ENCODE peak calls at places on chromosome 1, in four cellular contexts. K, R, N and X are unnamed samples.

GRCh38 chr1:6198646-6199297 is 623 bp downstream of the RPL22 start:
- DNase-seq in K (no peak), R (no peak), N (no peak), X (no peak)

GRCh38 chr1:213571419-213571818 is 416.4 kb upstream of the PROX1 start:
- DNase-seq in K (no peak), R (no peak), N (no peak), X (no peak)

GRCh38 chr1:59367269-59368006 is 70.5 kb downstream of the FGGY start:
- DNase-seq in K (no peak), R (no peak), N (no peak), X (peak)

GRCh38 chr1:115373305-115373704 is 35.3 kb upstream of the NGF start:
- DNase-seq in K (no peak), R (no peak), N (no peak), X (peak)

GRCh38 chr1:83900530-83900929 is 98.4 kb downstream of the TTLL7 start:
- DNase-seq in K (no peak), R (no peak), N (no peak), X (no peak)

GRCh38 chr1:206506803-206507394 is 432 bp upstream of the RASSF5 start:
- DNase-seq in K (no peak), R (no peak), N (no peak), X (no peak)

GRCh38 chr1:108036796-108037545 is 72.0 kb upstream of the VAV3 start:
- DNase-seq in K (no peak), R (no peak), N (no peak), X (no peak)

GRCh38 chr1:19775317-19775716 is 24.4 kb downstream of the TMCO4 start:
- DNase-seq in K (no peak), R (no peak), N (no peak), X (no peak)

GRCh38 chr1:33010946-33011731 is 25.5 kb downstream of the AK2 start:
- DNase-seq in K (no peak), R (no peak), N (no peak), X (no peak)

GRCh38 chr1:151401125-151401788 is 1.9 kb downstream of the PSMB4 start:
- DNase-seq in K (no peak), R (no peak), N (no peak), X (no peak)

GRCh38 chr1:64480999-64481772 is 11.3 kb downstream of the CACHD1 start:
- DNase-seq in K (no peak), R (no peak), N (no peak), X (no peak)

GRCh38 chr1:173451981-173452380 is 25.2 kb upstream of the PRDX6 start:
- DNase-seq in K (no peak), R (no peak), N (no peak), X (no peak)

GRCh38 chr1:160711528-160712311 is at the start of gene CD48:
- DNase-seq in K (no peak), R (no peak), N (no peak), X (no peak)

GRCh38 chr1:94522304-94522703 is 19.3 kb downstream of the F3 start:
- DNase-seq in K (no peak), R (no peak), N (no peak), X (no peak)

GRCh38 chr1:34272152-34272551 is 95.4 kb downstream of the C1orf94 start:
- DNase-seq in K (no peak), R (no peak), N (no peak), X (no peak)

GRCh38 chr1:242242983-242243382 is 244.1 kb upstream of the MAP1LC3C start:
- DNase-seq in K (no peak), R (no peak), N (no peak), X (no peak)